ENCODE peak calls at places on chromosomes 13 and 19, in seven cellular contexts. One of them, this sample, is unnamed.

GRCh38 chr19:14118165-14119051 is 846 bp upstream of the PRKACA start:
- DNase-seq in tibial nerve: peak; percentile 90
- DNase-seq in H1: no peak
- DNase-seq in stomach: peak; percentile 63
- DNase-seq in heart left ventricle: peak; percentile 80
- DNase-seq in uterus: peak; percentile 87
- DNase-seq in endothelial cell of umbilical vein: peak; percentile 62
- DNase-seq in this sample: no peak

GRCh38 chr13:50893211-50893852 is 16.3 kb upstream of the RNASEH2B start:
- DNase-seq in tibial nerve: no peak
- DNase-seq in H1: no peak
- DNase-seq in stomach: no peak
- DNase-seq in heart left ventricle: no peak
- DNase-seq in uterus: no peak
- DNase-seq in endothelial cell of umbilical vein: no peak
- DNase-seq in this sample: no peak

GRCh38 chr13:76630629-76631028 is 255.6 kb downstream of the KCTD12 start:
- DNase-seq in tibial nerve: no peak
- DNase-seq in H1: no peak
- DNase-seq in stomach: no peak
- DNase-seq in heart left ventricle: no peak
- DNase-seq in uterus: no peak
- DNase-seq in endothelial cell of umbilical vein: no peak
- DNase-seq in this sample: no peak

GRCh38 chr13:99907038-99907437 is 64.5 kb downstream of the ZIC5 start:
- DNase-seq in tibial nerve: no peak
- DNase-seq in H1: no peak
- DNase-seq in stomach: no peak
- DNase-seq in heart left ventricle: no peak
- DNase-seq in uterus: no peak
- DNase-seq in endothelial cell of umbilical vein: no peak
- DNase-seq in this sample: no peak

GRCh38 chr19:14473915-14474578 is 1.1 kb downstream of the PTGER1 start:
- DNase-seq in tibial nerve: no peak
- DNase-seq in H1: no peak
- DNase-seq in stomach: peak; percentile 59
- DNase-seq in heart left ventricle: no peak
- DNase-seq in uterus: no peak
- DNase-seq in endothelial cell of umbilical vein: no peak
- DNase-seq in this sample: peak; percentile 90

GRCh38 chr19:44212865-44213346 is 574 bp downstream of the ZNF227 start:
- DNase-seq in tibial nerve: no peak
- DNase-seq in H1: no peak
- DNase-seq in stomach: no peak
- DNase-seq in heart left ventricle: no peak
- DNase-seq in uterus: no peak
- DNase-seq in endothelial cell of umbilical vein: peak; percentile 58
- DNase-seq in this sample: no peak

GRCh38 chr13:40388617-40389016 is 277.8 kb downstream of the FOXO1 start:
- DNase-seq in tibial nerve: no peak
- DNase-seq in H1: no peak
- DNase-seq in stomach: peak; percentile 39
- DNase-seq in heart left ventricle: no peak
- DNase-seq in uterus: no peak
- DNase-seq in endothelial cell of umbilical vein: no peak
- DNase-seq in this sample: peak; percentile 57

GRCh38 chr19:38031423-38031770 is 124.4 kb downstream of the SIPA1L3 start:
- DNase-seq in tibial nerve: no peak
- DNase-seq in H1: no peak
- DNase-seq in stomach: no peak
- DNase-seq in heart left ventricle: no peak
- DNase-seq in uterus: no peak
- DNase-seq in endothelial cell of umbilical vein: peak; percentile 63
- DNase-seq in this sample: no peak

GRCh38 chr13:34070006-34070405 is 252.1 kb downstream of the RFC3 start:
- DNase-seq in tibial nerve: no peak
- DNase-seq in H1: no peak
- DNase-seq in stomach: no peak
- DNase-seq in heart left ventricle: no peak
- DNase-seq in uterus: no peak
- DNase-seq in endothelial cell of umbilical vein: peak; percentile 40
- DNase-seq in this sample: no peak

GRCh38 chr19:35666251-35666913 is at the start of gene UPK1A:
- DNase-seq in tibial nerve: no peak
- DNase-seq in H1: no peak
- DNase-seq in stomach: no peak
- DNase-seq in heart left ventricle: no peak
- DNase-seq in uterus: no peak
- DNase-seq in endothelial cell of umbilical vein: no peak
- DNase-seq in this sample: peak; percentile 56
- TF ChIP-seq POLR2A in tibial nerve: no peak
- TF ChIP-seq POLR2A in H1: no peak
- TF ChIP-seq POLR2A in stomach: no peak
- TF ChIP-seq POLR2A in heart left ventricle: no peak
- TF ChIP-seq POLR2A in uterus: no peak
- TF ChIP-seq POLR2A in endothelial cell of umbilical vein: no peak
- TF ChIP-seq POLR2A in this sample: no peak

DNA sequence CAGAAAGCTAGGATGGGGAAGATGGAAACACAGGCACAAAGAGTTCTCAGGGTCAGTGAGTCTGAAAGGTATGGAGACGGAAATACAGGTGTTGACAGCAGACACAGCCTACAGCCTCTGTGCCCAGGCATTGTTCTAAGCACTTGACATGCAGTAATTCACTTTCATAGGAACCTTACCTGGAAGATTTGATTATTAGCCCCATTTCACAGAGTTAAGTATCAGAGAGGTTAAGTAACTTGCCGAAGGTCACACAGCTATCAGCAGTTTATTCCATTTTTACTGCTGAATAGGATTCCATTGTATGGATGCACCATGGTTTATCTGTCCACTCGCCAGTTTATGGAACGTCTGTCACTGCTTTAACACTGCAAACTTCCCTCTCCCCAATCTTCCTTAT is 13.2 kb downstream of the KLK4 start:
- DNase-seq in tibial nerve: no peak
- DNase-seq in H1: no peak
- DNase-seq in stomach: no peak
- DNase-seq in heart left ventricle: no peak
- DNase-seq in uterus: no peak
- DNase-seq in endothelial cell of umbilical vein: no peak
- DNase-seq in this sample: no peak
- H3K27ac ChIP-seq in tibial nerve: no peak overlapping the region
- H3K27ac ChIP-seq in H1: no peak overlapping the region
- H3K27ac ChIP-seq in stomach: no peak overlapping the region
- H3K27ac ChIP-seq in heart left ventricle: no peak overlapping the region
- H3K27ac ChIP-seq in uterus: no peak overlapping the region
- H3K27ac ChIP-seq in endothelial cell of umbilical vein: no peak overlapping the region
- H3K27ac ChIP-seq in this sample: no peak overlapping the region

DNA sequence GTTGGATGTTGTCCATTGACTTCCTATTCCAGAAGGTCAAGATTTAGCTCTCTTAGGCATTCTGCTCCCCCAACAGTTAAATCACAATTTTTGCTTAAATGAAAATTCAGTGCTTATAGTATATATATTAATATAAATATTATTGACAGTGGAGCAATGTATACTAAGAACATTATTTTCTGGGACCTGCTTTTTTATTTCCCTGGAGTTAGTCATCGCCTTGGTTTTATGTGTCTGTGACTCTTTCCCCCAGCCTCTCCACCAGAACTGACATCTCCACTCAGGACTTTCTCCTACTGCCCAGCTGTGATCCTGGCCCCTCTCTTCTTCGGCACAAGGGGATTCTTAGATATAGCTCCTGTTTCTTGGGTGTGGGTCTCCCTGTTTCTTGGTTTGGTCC is 10.2 kb upstream of the MATK start:
- DNase-seq in tibial nerve: no peak
- DNase-seq in H1: no peak
- DNase-seq in stomach: no peak
- DNase-seq in heart left ventricle: no peak
- DNase-seq in uterus: no peak
- DNase-seq in endothelial cell of umbilical vein: no peak
- DNase-seq in this sample: no peak
- TF ChIP-seq POLR2A in tibial nerve: no peak
- TF ChIP-seq POLR2A in H1: no peak
- TF ChIP-seq POLR2A in stomach: no peak
- TF ChIP-seq POLR2A in heart left ventricle: no peak
- TF ChIP-seq POLR2A in uterus: no peak
- TF ChIP-seq POLR2A in endothelial cell of umbilical vein: no peak
- TF ChIP-seq POLR2A in this sample: no peak

GRCh38 chr13:101453784-101454201 is 1.3 kb downstream of the ITGBL1 start:
- DNase-seq in tibial nerve: no peak
- DNase-seq in H1: no peak
- DNase-seq in stomach: peak; percentile 47
- DNase-seq in heart left ventricle: no peak
- DNase-seq in uterus: no peak
- DNase-seq in endothelial cell of umbilical vein: peak; percentile 29
- DNase-seq in this sample: peak; percentile 28
- H3K27ac ChIP-seq in tibial nerve: peak overlapping the region; percentile 78
- H3K27ac ChIP-seq in H1: no peak overlapping the region
- H3K27ac ChIP-seq in stomach: peak overlapping the region; percentile 39
- H3K27ac ChIP-seq in heart left ventricle: no peak overlapping the region
- H3K27ac ChIP-seq in uterus: no peak overlapping the region
- H3K27ac ChIP-seq in endothelial cell of umbilical vein: peak overlapping the region; percentile 85
- H3K27ac ChIP-seq in this sample: no peak overlapping the region

This sample was measured in upper lobe of left lung.